ENCODE peak calls at places on chromosomes 2 and 18, in six cellular contexts. J is fibroblast of villous mesenchyme, A is AG09309, Y is body of pancreas, I is kidney epithelial cell, Z is dorsolateral prefrontal cortex. K is an unnamed sample.

GRCh38 chr2:51612387-51612786 is 580.5 kb upstream of the NRXN1 start:
- DNase-seq in J (no peak), A (no peak), Y (no peak), I (no peak), Z (no peak), K (no peak)

GRCh38 chr2:201452058-201452736 is 657 bp downstream of the STRADB start:
- DNase-seq in J (no peak), A (no peak), Y (no peak), I (no peak), Z (no peak), K (no peak)

GRCh38 chr18:61666876-61667590 is 225.8 kb downstream of the RNF152 start:
- DNase-seq in J (no peak), A (no peak), Y (no peak), I (no peak), Z (no peak), K (no peak)

GRCh38 chr2:180291060-180291459 is 284.0 kb upstream of the CWC22 start:
- DNase-seq in J (no peak), A (peak; percentile 35), Y (no peak), I (no peak), Z (no peak), K (no peak)

GRCh38 chr2:246489-247145 is 17.2 kb downstream of the SH3YL1 start:
- DNase-seq in J (peak; percentile 74), A (peak; percentile 54), Y (peak; percentile 43), I (peak; percentile 4), Z (no peak), K (peak; percentile 35)

GRCh38 chr2:1627628-1628371 is 116.5 kb downstream of the PXDN start:
- DNase-seq in J (peak; percentile 68), A (no peak), Y (no peak), I (no peak), Z (no peak), K (no peak)

GRCh38 chr2:188291142-188291616 is 495 bp upstream of the GULP1 start:
- DNase-seq in J (peak; percentile 60), A (no peak), Y (peak; percentile 30), I (no peak), Z (no peak), K (no peak)

GRCh38 chr2:583666-584065 is 93.5 kb downstream of the TMEM18 start:
- DNase-seq in J (no peak), A (no peak), Y (no peak), I (no peak), Z (no peak), K (no peak)

GRCh38 chr2:67311536-67311935 is 85.6 kb upstream of the ETAA1 start:
- DNase-seq in J (peak; percentile 92), A (peak; percentile 42), Y (no peak), I (peak; percentile 37), Z (no peak), K (no peak)

GRCh38 chr2:237208373-237209045 is 122.8 kb downstream of the COPS8 start:
- DNase-seq in J (peak; percentile 94), A (peak; percentile 95), Y (no peak), I (no peak), Z (no peak), K (no peak)

GRCh38 chr18:53864758-53865157 is 359.7 kb downstream of the MBD2 start:
- DNase-seq in J (no peak), A (no peak), Y (no peak), I (no peak), Z (no peak), K (no peak)

GRCh38 chr2:43321446-43321845 is 95.0 kb upstream of the ZFP36L2 start:
- DNase-seq in J (no peak), A (no peak), Y (no peak), I (no peak), Z (no peak), K (no peak)

GRCh38 chr18:22900558-22901183 is 32.5 kb upstream of the RBBP8 start:
- DNase-seq in J (no peak), A (no peak), Y (peak; percentile 65), I (no peak), Z (no peak), K (no peak)

GRCh38 chr18:3153107-3153704 is 66.6 kb downstream of the MYOM1 start:
- DNase-seq in J (no peak), A (no peak), Y (no peak), I (no peak), Z (no peak), K (no peak)

GRCh38 chr2:207071820-207072219 is 93.9 kb downstream of the KLF7 start:
- DNase-seq in J (no peak), A (no peak), Y (no peak), I (no peak), Z (no peak), K (no peak)

GRCh38 chr2:163667064-163667887 is 68.5 kb downstream of the FIGN start:
- DNase-seq in J (peak; percentile 93), A (peak; percentile 81), Y (no peak), I (peak; percentile 66), Z (no peak), K (no peak)

GRCh38 chr2:202588647-202589581 is 45.9 kb upstream of the FAM117B start:
- DNase-seq in J (peak; percentile 78), A (no peak), Y (peak; percentile 64), I (peak; percentile 29), Z (peak; percentile 64), K (peak; percentile 61)
- H3K4me3 ChIP-seq in J (peak overlapping the region; percentile 3), A (no peak overlapping the region), Y (no peak overlapping the region), I (no peak overlapping the region), Z (peak overlapping the region; percentile 23), K (no peak overlapping the region)

GRCh38 chr2:62992561-62992960 is 58.1 kb upstream of the OTX1 start:
- DNase-seq in J (no peak), A (no peak), Y (no peak), I (no peak), Z (no peak), K (no peak)

GRCh38 chr2:62996534-62997186 is 54.0 kb upstream of the OTX1 start:
- DNase-seq in J (no peak), A (no peak), Y (no peak), I (no peak), Z (no peak), K (no peak)

GRCh38 chr2:62991605-62992004 is 59.0 kb upstream of the OTX1 start:
- DNase-seq in J (no peak), A (no peak), Y (no peak), I (no peak), Z (no peak), K (no peak)
- TF ChIP-seq CTCF in J (no peak), A (no peak), Y (no peak), I (no peak), Z (no peak), K (no peak)

DNA sequence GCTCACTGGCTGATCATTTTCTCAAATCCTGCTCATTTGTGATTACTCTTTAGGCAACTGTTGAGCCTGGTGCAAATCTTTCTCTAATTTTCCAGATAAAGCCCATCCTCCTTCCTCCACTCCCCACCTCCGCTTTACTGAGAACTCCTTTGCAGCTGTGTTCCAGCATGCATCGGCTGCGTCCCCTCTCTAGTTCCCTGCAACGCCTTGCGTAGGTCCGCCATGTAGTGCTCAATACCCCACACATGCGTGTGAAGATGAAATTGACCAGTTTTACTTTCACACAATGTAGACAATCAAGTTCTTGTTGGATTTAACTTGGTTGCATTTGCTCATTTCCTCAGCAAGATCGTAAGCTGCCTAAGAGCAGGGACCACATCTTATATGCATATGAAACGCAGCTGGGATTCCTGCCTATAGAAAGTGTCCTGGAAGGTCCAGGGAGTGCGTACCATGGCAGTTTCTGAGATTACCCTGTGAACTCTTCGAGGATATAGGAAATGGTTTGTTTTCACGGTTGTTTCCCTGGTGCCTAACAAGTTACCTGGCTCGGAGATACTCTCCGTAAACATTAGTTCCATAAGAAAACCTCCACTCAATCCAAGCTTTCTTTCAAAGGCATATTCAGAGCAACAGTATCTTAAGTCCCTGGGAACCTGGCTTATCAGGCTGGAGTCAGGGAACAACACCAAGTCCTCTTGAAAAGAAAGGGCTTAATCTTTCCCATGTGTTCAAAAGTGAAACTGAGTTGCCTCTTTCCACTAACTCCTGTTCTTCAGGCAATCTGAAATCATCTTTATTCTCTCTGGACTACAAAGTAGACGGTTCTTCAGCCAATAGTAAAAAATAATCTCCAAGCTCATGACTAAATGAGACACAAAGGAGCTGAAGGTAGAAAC is 766.3 kb upstream of the ID2 start:
- DNase-seq in J (no peak), A (peak; percentile 29), Y (no peak), I (no peak), Z (no peak), K (no peak)
- H3K4me3 ChIP-seq in J (no peak overlapping the region), A (no peak overlapping the region), Y (no peak overlapping the region), I (no peak overlapping the region), Z (no peak overlapping the region), K (no peak overlapping the region)

GRCh38 chr2:146814971-146815370 is 1029.9 kb upstream of the ACVR2A start:
- DNase-seq in J (no peak), A (no peak), Y (no peak), I (no peak), Z (no peak), K (no peak)

GRCh38 chr2:146820672-146821071 is 1024.2 kb upstream of the ACVR2A start:
- DNase-seq in J (peak; percentile 39), A (no peak), Y (no peak), I (no peak), Z (no peak), K (no peak)

GRCh38 chr2:146818122-146818521 is 1026.7 kb upstream of the ACVR2A start:
- DNase-seq in J (peak; percentile 5), A (no peak), Y (no peak), I (no peak), Z (no peak), K (no peak)

GRCh38 chr2:146821836-146822316 is 1023.0 kb upstream of the ACVR2A start:
- DNase-seq in J (peak; percentile 64), A (no peak), Y (no peak), I (no peak), Z (no peak), K (no peak)

GRCh38 chr2:146817613-146818012 is 1027.2 kb upstream of the ACVR2A start:
- DNase-seq in J (no peak), A (no peak), Y (no peak), I (no peak), Z (no peak), K (no peak)
- TF ChIP-seq CTCF in J (no peak), A (no peak), Y (no peak), I (no peak), Z (no peak), K (no peak)

DNA sequence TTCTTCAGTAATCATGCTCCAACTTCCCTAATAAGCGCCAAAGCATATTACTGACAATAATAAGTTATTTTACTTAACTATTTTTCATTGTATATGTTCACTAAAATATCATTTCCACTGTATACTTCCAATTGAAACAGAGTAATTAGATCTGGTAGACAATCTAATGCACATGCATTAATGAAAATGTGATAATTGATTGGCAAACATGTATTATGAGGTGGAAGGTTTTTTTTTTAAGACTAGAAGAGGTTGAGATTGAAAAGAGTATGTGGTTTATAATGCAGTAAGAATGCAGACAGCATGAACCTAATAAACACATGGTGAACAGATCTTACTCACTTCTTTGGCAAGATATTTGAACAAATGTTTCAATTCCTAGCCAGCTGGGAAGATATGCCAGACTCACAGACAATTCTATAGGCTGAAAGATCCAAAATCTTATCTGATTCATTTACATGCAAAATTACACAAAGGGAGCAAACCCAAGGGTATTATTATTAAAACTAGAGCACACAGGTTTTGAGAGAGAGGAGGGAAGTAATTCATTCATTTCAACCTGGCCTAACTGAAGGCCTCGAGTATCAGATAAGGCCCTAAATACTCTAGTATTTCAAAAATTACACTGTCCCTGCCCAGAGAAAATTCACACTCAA is 2.8 kb downstream of the NCKAP1 start:
- DNase-seq in J (peak; percentile 77), A (no peak), Y (no peak), I (no peak), Z (no peak), K (no peak)
- H3K4me3 ChIP-seq in J (peak overlapping the region; percentile 92), A (no peak overlapping the region), Y (no peak overlapping the region), I (peak overlapping the region; percentile 86), Z (peak overlapping the region; percentile 76), K (peak overlapping the region; percentile 59)

K was measured in LNCaP clone FGC.